ENCODE peak calls at places on chromosomes 3 and 15, in seven cellular contexts. P is tibial artery; K is activated naive CD8-positive, alpha-beta T cell treated with anti-CD3 and anti-CD28 coated beads for 36 hours; Z is CD8-positive, alpha-beta memory T cell; W is anterior cingulate cortex; G is neural crest cell; C is AG08396. B is an unnamed sample.
A peak's percentile ranks its signal among the peaks of the same experiment; 100 is the strongest.

GRCh38 chr3:158158969-158159368 is 49.1 kb downstream of the RSRC1 start:
- DNase-seq in Z (no peak), P (no peak), K (no peak), C (no peak), G (no peak), W (no peak), B (no peak)

GRCh38 chr3:178304758-178305157 is 231.5 kb upstream of the KCNMB2 start:
- DNase-seq in K (no peak), G (no peak), W (no peak), P (no peak), Z (no peak), C (peak; percentile 30), B (no peak)

GRCh38 chr3:140394488-140395133 is 283.3 kb upstream of the TRIM42 start:
- DNase-seq in C (no peak), W (no peak), Z (no peak), P (no peak), K (no peak), G (no peak), B (no peak)

GRCh38 chr15:67146875-67147381 is 81.5 kb downstream of the SMAD3 start:
- DNase-seq in P (no peak), K (peak; percentile 35), Z (no peak), G (no peak), C (peak; percentile 68), W (no peak), B (no peak)

GRCh38 chr3:46276497-46277099 is 34.3 kb downstream of the CCR3 start:
- DNase-seq in Z (peak; percentile 87), C (no peak), K (peak; percentile 71), W (no peak), G (peak; percentile 14), P (peak; percentile 40), B (peak; percentile 22)

GRCh38 chr3:25437953-25438352 is 9.9 kb downstream of the RARB start:
- DNase-seq in P (no peak), W (no peak), Z (no peak), G (no peak), K (no peak), C (no peak), B (no peak)

GRCh38 chr3:78895528-78895927 is 872.3 kb downstream of the ROBO1 start:
- DNase-seq in W (no peak), C (no peak), K (no peak), Z (no peak), P (no peak), G (no peak), B (no peak)

GRCh38 chr15:26697913-26698312 is 75.0 kb downstream of the GABRB3 start:
- DNase-seq in Z (no peak), G (no peak), P (no peak), K (no peak), W (no peak), C (no peak), B (no peak)

GRCh38 chr15:33985751-33986150 is 17.5 kb downstream of the CHRM5 start:
- DNase-seq in P (no peak), G (no peak), W (no peak), Z (no peak), C (no peak), K (no peak), B (no peak)

GRCh38 chr3:194364652-194365434 is 4.7 kb downstream of the LRRC15 start:
- DNase-seq in G (no peak), W (peak; percentile 2), Z (no peak), C (peak; percentile 56), P (no peak), K (no peak), B (no peak)

GRCh38 chr15:42494998-42495360 is 455 bp upstream of the SNAP23 start:
- DNase-seq in C (peak; percentile 54), W (peak; percentile 57), K (no peak), Z (no peak), P (peak; percentile 58), G (no peak), B (peak; percentile 45)

GRCh38 chr3:49013738-49014660 is 4.4 kb downstream of the DALRD3 start:
- DNase-seq in K (peak; percentile 62), Z (no peak), P (no peak), W (no peak), G (peak; percentile 52), C (no peak), B (no peak)

GRCh38 chr3:93843981-93844380 is 129.7 kb downstream of the PROS1 start:
- DNase-seq in Z (no peak), G (no peak), P (peak; percentile 29), W (no peak), K (no peak), C (peak; percentile 39), B (no peak)

GRCh38 chr3:158492685-158493084 is 78.3 kb upstream of the MLF1 start:
- DNase-seq in K (no peak), Z (no peak), W (no peak), G (no peak), C (no peak), P (no peak), B (no peak)

GRCh38 chr3:64166584-64167155 is 58.6 kb downstream of the PRICKLE2 start:
- DNase-seq in G (no peak), K (no peak), C (no peak), W (no peak), P (no peak), Z (no peak), B (no peak)

GRCh38 chr15:66566963-66567531 is 1.2 kb upstream of the LCTL start:
- DNase-seq in P (peak; percentile 48), G (peak; percentile 87), Z (peak; percentile 64), C (peak; percentile 78), K (peak; percentile 49), W (no peak), B (no peak)

B was measured in gastrocnemius medialis.